ENCODE peak calls at places on chromosome 19, in eight cellular contexts. E is A549, K is thoracic aorta, A is AML-193, R is adrenal gland, V is astrocyte of the hippocampus, F is astrocyte of the spinal cord, M is tibial nerve. C is an unnamed sample.

GRCh38 chr19:51690359-51691121 is 2.6 kb upstream of the SPACA6 start:
- DNase-seq in K (no peak), E (peak), M (no peak), V (peak), R (peak), F (peak), A (peak), C (peak)

GRCh38 chr19:49340069-49340864 is 5.1 kb downstream of the CD37 start:
- DNase-seq in V (peak), R (peak), A (no peak), E (no peak), F (no peak), M (peak), K (peak), C (peak)

GRCh38 chr19:49442793-49443365 is 1.6 kb upstream of the SLC17A7 start:
- DNase-seq in R (peak), K (peak), F (peak), M (peak), V (peak), E (peak), A (peak), C (peak)

GRCh38 chr19:24074720-24075119 is 12.3 kb upstream of the ZNF254 start:
- DNase-seq in V (no peak), R (no peak), M (no peak), A (peak), K (no peak), F (peak), E (no peak), C (no peak)

GRCh38 chr19:13506550-13506878 is 235 bp upstream of the CACNA1A start:
- DNase-seq in A (no peak), K (no peak), E (no peak), V (peak), F (no peak), R (no peak), M (no peak), C (no peak)

GRCh38 chr19:18173054-18173571 is 500 bp upstream of the IFI30 start:
- DNase-seq in R (peak), E (no peak), F (no peak), V (no peak), K (no peak), A (no peak), M (no peak), C (no peak)

GRCh38 chr19:49957262-49957915 is 3.6 kb downstream of the SIGLEC11 start:
- DNase-seq in R (no peak), K (no peak), V (no peak), A (no peak), E (no peak), M (no peak), F (no peak), C (peak)

GRCh38 chr19:1232231-1232637 is 5.6 kb downstream of the CBARP start:
- DNase-seq in K (no peak), F (no peak), M (no peak), E (no peak), V (no peak), A (no peak), R (no peak), C (no peak)

GRCh38 chr19:2186071-2186846 is 22.5 kb downstream of the DOT1L start:
- DNase-seq in R (peak), M (peak), K (peak), F (peak), A (no peak), V (peak), E (no peak), C (no peak)

GRCh38 chr19:32630338-32630737 is 44.6 kb downstream of the ANKRD27 start:
- DNase-seq in K (no peak), R (no peak), F (no peak), V (no peak), A (no peak), M (no peak), E (peak), C (no peak)

GRCh38 chr19:4266253-4267000 is 12.6 kb upstream of the SHD start:
- DNase-seq in E (no peak), V (no peak), M (no peak), F (no peak), K (no peak), A (peak), R (no peak), C (no peak)

GRCh38 chr19:1487576-1488281 is 2.4 kb downstream of the PCSK4 start:
- DNase-seq in K (no peak), A (no peak), F (no peak), R (peak), V (no peak), E (no peak), M (no peak), C (no peak)

GRCh38 chr19:37928527-37929286 is 21.7 kb downstream of the SIPA1L3 start:
- DNase-seq in E (peak), F (no peak), V (no peak), K (no peak), A (no peak), R (no peak), M (no peak), C (no peak)

GRCh38 chr19:19134687-19135158 is 3.6 kb downstream of the TMEM161A start:
- DNase-seq in E (no peak), M (no peak), A (no peak), F (no peak), R (no peak), K (no peak), V (no peak), C (peak)

GRCh38 chr19:47296036-47296435 is 13.6 kb upstream of the C5AR1 start:
- DNase-seq in F (peak), R (peak), E (peak), V (peak), K (peak), A (peak), M (peak), C (peak)

GRCh38 chr19:40663712-40664692 is 26.4 kb downstream of the NUMBL start:
- DNase-seq in M (no peak), F (no peak), R (peak), K (no peak), E (no peak), A (no peak), V (no peak), C (no peak)

GRCh38 chr19:10762656-10763055 is 44.8 kb downstream of the DNM2 start:
- DNase-seq in M (no peak), A (no peak), E (peak), K (no peak), V (no peak), R (no peak), F (no peak), C (peak)

GRCh38 chr19:54660967-54661366 is 1.8 kb upstream of the LILRB4 start:
- DNase-seq in R (no peak), F (no peak), A (no peak), K (no peak), E (no peak), M (no peak), V (no peak), C (no peak)

GRCh38 chr19:10408511-10409291 is 5.4 kb upstream of the CDC37 start:
- DNase-seq in A (peak), V (no peak), F (no peak), K (no peak), R (peak), M (no peak), E (no peak), C (no peak)

GRCh38 chr19:1756264-1756663 is 3.0 kb downstream of the ONECUT3 start:
- DNase-seq in E (no peak), R (no peak), V (no peak), A (no peak), K (no peak), M (no peak), F (no peak), C (no peak)

GRCh38 chr19:46919324-46919723 is 58.5 kb downstream of the ARHGAP35 start:
- DNase-seq in E (no peak), R (no peak), A (no peak), K (no peak), M (no peak), V (peak), F (peak), C (no peak)

GRCh38 chr19:39433480-39434079 is 2.2 kb downstream of the RPS16 start:
- DNase-seq in V (no peak), M (no peak), K (no peak), A (no peak), R (no peak), F (no peak), E (peak), C (no peak)

GRCh38 chr19:2049741-2050348 is 1.2 kb downstream of the MKNK2 start:
- DNase-seq in V (peak), M (peak), E (peak), K (no peak), A (peak), R (peak), F (peak), C (peak)

GRCh38 chr19:4575978-4576933 is 16.8 kb upstream of the SEMA6B start:
- DNase-seq in R (peak), V (peak), E (peak), F (peak), A (peak), K (no peak), M (peak), C (no peak)

GRCh38 chr19:1864480-1865171 is 1.2 kb upstream of the KLF16 start:
- DNase-seq in V (peak), F (peak), A (peak), E (peak), R (peak), K (no peak), M (no peak), C (peak)

GRCh38 chr19:10929402-10929794 is 787 bp downstream of the TIMM29 start:
- DNase-seq in A (no peak), F (no peak), E (no peak), V (no peak), R (no peak), M (no peak), K (no peak), C (no peak)

GRCh38 chr19:35272954-35273649 is 4.3 kb downstream of the USF2 start:
- DNase-seq in M (no peak), R (no peak), A (no peak), F (no peak), V (no peak), E (no peak), K (no peak), C (no peak)

GRCh38 chr19:17266026-17266425 is 1.2 kb upstream of the BABAM1 start:
- DNase-seq in M (no peak), A (no peak), E (no peak), F (no peak), K (no peak), V (no peak), R (no peak), C (no peak)

GRCh38 chr19:7862413-7862951 is 11.7 kb downstream of the PRR36 start:
- DNase-seq in E (peak), V (peak), K (no peak), F (peak), M (no peak), R (peak), A (no peak), C (no peak)

GRCh38 chr19:38710928-38711725 is 33.1 kb downstream of the CAPN12 start:
- DNase-seq in M (peak), A (no peak), F (no peak), E (no peak), R (peak), V (no peak), K (no peak), C (no peak)

GRCh38 chr19:4806384-4806783 is 14.8 kb downstream of the FEM1A start:
- DNase-seq in K (no peak), F (no peak), M (no peak), A (no peak), R (no peak), V (no peak), E (no peak), C (no peak)

GRCh38 chr19:55626350-55626749 is 2.0 kb upstream of the ZNF784 start:
- DNase-seq in E (no peak), F (no peak), R (no peak), V (no peak), K (no peak), M (no peak), A (no peak), C (no peak)

GRCh38 chr19:2266183-2266993 is 10.2 kb upstream of the JSRP1 start:
- DNase-seq in E (no peak), F (peak), M (peak), V (peak), K (peak), R (peak), A (peak), C (no peak)

GRCh38 chr19:1168877-1169791 is 4.9 kb downstream of the SBNO2 start:
- DNase-seq in F (peak), A (no peak), R (peak), M (no peak), K (no peak), V (peak), E (peak), C (no peak)

GRCh38 chr19:18865973-18866799 is 29.8 kb downstream of the CERS1 start:
- DNase-seq in R (no peak), M (peak), E (peak), V (peak), A (no peak), F (peak), K (no peak), C (peak)

C was measured in HAP-1.